ENCODE peak calls at places on chromosome 18, in six cellular contexts. A is CD8-positive, alpha-beta T cell; K is heart left ventricle; Y is activated gamma-delta T cell treated with Interleukin-2 at 50 U/mL for 16 hours; R is right lobe of liver; G is body of pancreas. W is an unnamed sample.

GRCh38 chr18:36688020-36688965 is 140.5 kb downstream of the TPGS2 start:
- DNase-seq in A (peak; percentile 41), K (peak; percentile 50), Y (peak; percentile 9), R (peak; percentile 70), G (peak; percentile 78), W (no peak)

GRCh38 chr18:32714571-32715148 is 58.2 kb downstream of the KLHL14 start:
- DNase-seq in A (no peak), K (no peak), Y (no peak), R (no peak), G (peak; percentile 59), W (no peak)

GRCh38 chr18:77765468-77765867 is 515.8 kb downstream of the GALR1 start:
- DNase-seq in A (no peak), K (no peak), Y (no peak), R (no peak), G (peak; percentile 22), W (peak; percentile 72)

GRCh38 chr18:78998350-78999055 is 18.9 kb downstream of the SALL3 start:
- DNase-seq in A (no peak), K (no peak), Y (no peak), R (no peak), G (no peak), W (peak; percentile 50)

GRCh38 chr18:10681581-10682367 is 155.9 kb downstream of the NAPG start:
- DNase-seq in A (no peak), K (no peak), Y (no peak), R (no peak), G (no peak), W (peak; percentile 68)

GRCh38 chr18:8785855-8786765 is 80.8 kb downstream of the MTCL1 start:
- DNase-seq in A (no peak), K (no peak), Y (no peak), R (no peak), G (no peak), W (no peak)

GRCh38 chr18:8424917-8425725 is 184.1 kb upstream of the RAB12 start:
- DNase-seq in A (no peak), K (no peak), Y (no peak), R (no peak), G (no peak), W (no peak)

GRCh38 chr18:35456181-35456850 is 41.4 kb downstream of the INO80C start:
- DNase-seq in A (no peak), K (no peak), Y (no peak), R (no peak), G (no peak), W (no peak)

GRCh38 chr18:12317664-12318333 is 9.8 kb downstream of the TUBB6 start:
- DNase-seq in A (no peak), K (no peak), Y (no peak), R (no peak), G (no peak), W (no peak)

GRCh38 chr18:26286008-26286407 is 59.8 kb downstream of the TAF4B start:
- DNase-seq in A (no peak), K (no peak), Y (no peak), R (no peak), G (no peak), W (no peak)

GRCh38 chr18:36322408-36322728 is 24.9 kb downstream of the FHOD3 start:
- DNase-seq in A (no peak), K (no peak), Y (no peak), R (no peak), G (no peak), W (peak; percentile 82)

GRCh38 chr18:34292594-34292993 is 67.9 kb upstream of the NOL4 start:
- DNase-seq in A (no peak), K (no peak), Y (no peak), R (no peak), G (no peak), W (no peak)

GRCh38 chr18:50924372-50924771 is 43.5 kb upstream of the ELAC1 start:
- DNase-seq in A (no peak), K (no peak), Y (no peak), R (no peak), G (no peak), W (no peak)

W was measured in esophagus muscularis mucosa.